ENCODE peak calls at places on chromosomes 7 and 10, in eight cellular contexts. Q is GM20000, P is RWPE1, S is adrenal gland, C is choroid plexus epithelial cell, E is HCT116, B is H9, J is dorsolateral prefrontal cortex. W is an unnamed sample.

GRCh38 chr10:80154978-80155695 is 22.6 kb downstream of the PLAC9 start:
- DNase-seq in Q (no peak), P (peak; percentile 81), S (no peak), C (peak; percentile 92), E (no peak), B (no peak), J (no peak), W (no peak)

GRCh38 chr10:15737635-15738034 is 17.9 kb upstream of the ITGA8 start:
- DNase-seq in Q (no peak), P (no peak), S (no peak), C (no peak), E (no peak), B (no peak), J (no peak), W (no peak)

GRCh38 chr10:99234067-99234738 is 1.4 kb downstream of the HPSE2 start:
- DNase-seq in Q (peak; percentile 88), P (peak; percentile 38), S (peak; percentile 40), C (peak; percentile 47), E (no peak), B (peak; percentile 64), J (no peak), W (peak; percentile 78)

GRCh38 chr7:90624128-90624980 is 28.2 kb downstream of the CDK14 start:
- DNase-seq in Q (no peak), P (peak; percentile 58), S (no peak), C (peak; percentile 57), E (no peak), B (no peak), J (no peak), W (no peak)

GRCh38 chr7:156778668-156779067 is 114.3 kb downstream of the LMBR1 start:
- DNase-seq in Q (no peak), P (no peak), S (no peak), C (no peak), E (no peak), B (no peak), J (no peak), W (no peak)

GRCh38 chr10:75009426-75009825 is 102.0 kb upstream of the SAMD8 start:
- DNase-seq in Q (no peak), P (no peak), S (no peak), C (no peak), E (no peak), B (no peak), J (no peak), W (no peak)

GRCh38 chr10:121183241-121183640 is 332.1 kb downstream of the WDR11 start:
- DNase-seq in Q (no peak), P (no peak), S (no peak), C (no peak), E (no peak), B (no peak), J (no peak), W (no peak)

GRCh38 chr7:93515144-93515543 is 59.4 kb downstream of the CALCR start:
- DNase-seq in Q (no peak), P (peak; percentile 3), S (no peak), C (peak; percentile 23), E (no peak), B (no peak), J (no peak), W (no peak)

GRCh38 chr10:25048463-25048862 is 32.1 kb downstream of the THNSL1 start:
- DNase-seq in Q (no peak), P (no peak), S (no peak), C (no peak), E (no peak), B (no peak), J (no peak), W (no peak)

GRCh38 chr10:61475449-61475873 is 22.3 kb upstream of the TMEM26 start:
- DNase-seq in Q (no peak), P (peak; percentile 26), S (no peak), C (peak; percentile 64), E (no peak), B (no peak), J (no peak), W (no peak)

GRCh38 chr10:63429280-63429679 is 36.5 kb downstream of the JMJD1C start:
- DNase-seq in Q (no peak), P (no peak), S (no peak), C (peak; percentile 54), E (no peak), B (no peak), J (no peak), W (no peak)

GRCh38 chr10:117868151-117868550 is 178.6 kb downstream of the RAB11FIP2 start:
- DNase-seq in Q (no peak), P (no peak), S (no peak), C (no peak), E (no peak), B (no peak), J (no peak), W (no peak)

GRCh38 chr7:24290004-24290641 is 6.1 kb downstream of the NPY start:
- DNase-seq in Q (peak; percentile 85), P (peak; percentile 53), S (no peak), C (peak; percentile 54), E (peak; percentile 76), B (peak; percentile 66), J (no peak), W (peak; percentile 86)

GRCh38 chr7:44307301-44307900 is 18.0 kb downstream of the CAMK2B start:
- DNase-seq in Q (peak; percentile 64), P (peak; percentile 71), S (peak; percentile 36), C (peak; percentile 46), E (peak; percentile 43), B (peak; percentile 65), J (no peak), W (peak; percentile 44)

GRCh38 chr10:131048595-131048994 is 262.9 kb downstream of the TCERG1L start:
- DNase-seq in Q (no peak), P (no peak), S (no peak), C (no peak), E (no peak), B (peak; percentile 64), J (no peak), W (no peak)

GRCh38 chr10:22022257-22023051 is 18.9 kb upstream of the DNAJC1 start:
- DNase-seq in Q (no peak), P (no peak), S (peak; percentile 34), C (no peak), E (no peak), B (no peak), J (no peak), W (peak; percentile 69)

GRCh38 chr7:30170460-30171197 is 35.8 kb downstream of the MTURN start:
- DNase-seq in Q (no peak), P (no peak), S (no peak), C (no peak), E (no peak), B (no peak), J (no peak), W (no peak)

GRCh38 chr10:71902351-71902750 is 51.3 kb upstream of the PSAP start:
- DNase-seq in Q (no peak), P (no peak), S (no peak), C (no peak), E (no peak), B (no peak), J (no peak), W (no peak)
- TF ChIP-seq CTCF in Q (no peak), P (no peak), S (no peak), C (no peak), E (no peak), B (no peak), J (no peak), W (no peak)

DNA sequence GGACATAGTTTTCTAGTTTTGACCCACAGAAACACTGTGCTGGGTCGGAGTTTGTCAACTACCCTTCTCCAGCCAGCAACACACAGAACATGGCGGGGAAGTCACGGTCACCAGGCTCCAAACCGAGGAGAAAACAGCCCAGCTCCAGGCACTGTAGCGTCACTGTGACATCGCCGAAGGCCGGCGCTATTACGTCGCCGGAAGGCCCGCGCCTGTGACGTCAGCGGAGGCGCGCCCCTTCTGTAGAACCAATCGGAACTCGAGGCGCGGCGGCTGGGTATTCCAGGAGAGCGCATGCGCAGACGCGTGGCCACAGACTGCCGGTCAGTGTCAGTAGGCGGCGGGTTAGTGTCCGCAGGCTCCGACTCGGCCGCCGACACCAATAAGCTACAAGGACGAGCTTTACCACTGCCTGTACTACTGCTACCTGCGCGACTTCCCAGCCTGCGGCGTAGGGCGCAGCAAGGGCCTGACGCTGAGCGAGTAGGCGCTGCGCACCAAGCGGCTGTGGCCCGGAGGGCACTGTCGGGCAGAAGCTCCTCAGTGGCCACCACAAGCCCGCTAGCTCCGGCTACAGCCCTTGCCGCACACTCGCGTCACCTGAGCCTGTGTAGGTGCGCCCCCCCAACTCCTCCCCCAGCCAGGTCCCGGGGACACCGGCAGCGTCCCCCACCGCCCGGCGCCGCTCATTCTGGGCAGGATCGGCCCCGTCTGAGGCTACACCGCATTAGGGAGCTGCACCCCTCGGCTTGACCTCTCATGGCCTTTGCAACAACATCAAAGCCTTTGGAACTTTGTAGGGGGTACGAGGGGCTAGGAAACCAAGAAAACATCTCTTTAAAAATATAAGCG is 35.1 kb upstream of the SRRM3 start:
- DNase-seq in Q (peak; percentile 93), P (peak; percentile 96), S (peak; percentile 99), C (peak; percentile 97), E (peak; percentile 93), B (peak; percentile 98), J (peak; percentile 96), W (peak; percentile 94)
- TF ChIP-seq CTCF in Q (no peak), P (no peak), S (peak; percentile 18), C (peak; percentile 33), E (no peak), B (peak; percentile 27), J (peak; percentile 38), W (no peak)

GRCh38 chr10:128280271-128280670 is 154.0 kb upstream of the MKI67 start:
- DNase-seq in Q (no peak), P (no peak), S (no peak), C (no peak), E (no peak), B (no peak), J (no peak), W (peak; percentile 25)

GRCh38 chr10:128277267-128277666 is 151.0 kb upstream of the MKI67 start:
- DNase-seq in Q (no peak), P (no peak), S (no peak), C (no peak), E (no peak), B (no peak), J (no peak), W (no peak)

GRCh38 chr10:128278362-128278761 is 152.1 kb upstream of the MKI67 start:
- DNase-seq in Q (no peak), P (no peak), S (no peak), C (no peak), E (no peak), B (no peak), J (no peak), W (no peak)

GRCh38 chr10:128275405-128275804 is 149.2 kb upstream of the MKI67 start:
- DNase-seq in Q (no peak), P (no peak), S (no peak), C (no peak), E (no peak), B (no peak), J (no peak), W (peak; percentile 22)

GRCh38 chr10:128274938-128275337 is 148.7 kb upstream of the MKI67 start:
- DNase-seq in Q (no peak), P (no peak), S (no peak), C (no peak), E (no peak), B (no peak), J (no peak), W (peak; percentile 55)
- TF ChIP-seq CTCF in Q (no peak), P (no peak), S (no peak), C (no peak), E (no peak), B (no peak), J (no peak), W (no peak)

GRCh38 chr7:142711196-142711595 is 38.1 kb upstream of the PRSS1 start:
- DNase-seq in Q (no peak), P (no peak), S (no peak), C (no peak), E (no peak), B (no peak), J (no peak), W (peak; percentile 30)
- TF ChIP-seq CTCF in Q (no peak), P (no peak), S (no peak), C (no peak), E (no peak), B (no peak), J (no peak), W (no peak)

W was measured in activated CD8-positive, alpha-beta T cell treated with anti-CD3 and anti-CD28 coated beads for 36 hours.